ENCODE peak calls at places on chromosomes 13 and 19, in four cellular contexts. One of them, this sample, is unnamed.

GRCh38 chr13:35838356-35838755 is 292.8 kb downstream of the DCLK1 start:
- DNase-seq in GM06990: no peak
- DNase-seq in progenitor cell of endocrine pancreas: no peak
- DNase-seq in omental fat pad: no peak
- DNase-seq in this sample: no peak

GRCh38 chr13:29922281-29922821 is 71.9 kb upstream of the UBL3 start:
- DNase-seq in GM06990: no peak
- DNase-seq in progenitor cell of endocrine pancreas: no peak
- DNase-seq in omental fat pad: no peak
- DNase-seq in this sample: no peak

GRCh38 chr19:4923379-4923747 is 14.1 kb downstream of the UHRF1 start:
- DNase-seq in GM06990: no peak
- DNase-seq in progenitor cell of endocrine pancreas: no peak
- DNase-seq in omental fat pad: no peak
- DNase-seq in this sample: no peak

GRCh38 chr13:91346062-91346461 is 1.4 kb upstream of the MIR17HG start:
- DNase-seq in GM06990: no peak
- DNase-seq in progenitor cell of endocrine pancreas: no peak
- DNase-seq in omental fat pad: no peak
- DNase-seq in this sample: no peak

GRCh38 chr19:6723108-6723618 is 2.7 kb upstream of the C3 start:
- DNase-seq in GM06990: no peak
- DNase-seq in progenitor cell of endocrine pancreas: no peak
- DNase-seq in omental fat pad: peak
- DNase-seq in this sample: no peak

GRCh38 chr13:72304121-72304745 is 423.2 kb downstream of the MZT1 start:
- DNase-seq in GM06990: no peak
- DNase-seq in progenitor cell of endocrine pancreas: no peak
- DNase-seq in omental fat pad: no peak
- DNase-seq in this sample: no peak

GRCh38 chr19:50328257-50329145 is 676 bp downstream of the KCNC3 start:
- DNase-seq in GM06990: peak
- DNase-seq in progenitor cell of endocrine pancreas: no peak
- DNase-seq in omental fat pad: no peak
- DNase-seq in this sample: no peak

GRCh38 chr13:26024558-26024957 is 27.3 kb downstream of the SHISA2 start:
- DNase-seq in GM06990: no peak
- DNase-seq in progenitor cell of endocrine pancreas: no peak
- DNase-seq in omental fat pad: no peak
- DNase-seq in this sample: no peak

GRCh38 chr13:113083402-113084061 is 22.1 kb upstream of the F7 start:
- DNase-seq in GM06990: no peak
- DNase-seq in progenitor cell of endocrine pancreas: no peak
- DNase-seq in omental fat pad: no peak
- DNase-seq in this sample: no peak

GRCh38 chr19:45753548-45753947 is 15.5 kb downstream of the SIX5 start:
- DNase-seq in GM06990: no peak
- DNase-seq in progenitor cell of endocrine pancreas: no peak
- DNase-seq in omental fat pad: no peak
- DNase-seq in this sample: no peak

GRCh38 chr19:48444129-48444932 is 1.5 kb upstream of the GRWD1 start:
- DNase-seq in GM06990: no peak
- DNase-seq in progenitor cell of endocrine pancreas: no peak
- DNase-seq in omental fat pad: no peak
- DNase-seq in this sample: no peak

GRCh38 chr19:4456566-4456842 is 1.1 kb downstream of the UBXN6 start:
- DNase-seq in GM06990: no peak
- DNase-seq in progenitor cell of endocrine pancreas: no peak
- DNase-seq in omental fat pad: no peak
- DNase-seq in this sample: no peak

GRCh38 chr19:34226036-34226435 is 28.3 kb upstream of the GARRE1 start:
- DNase-seq in GM06990: no peak
- DNase-seq in progenitor cell of endocrine pancreas: no peak
- DNase-seq in omental fat pad: no peak
- DNase-seq in this sample: no peak
- TF ChIP-seq CTCF in GM06990: no peak
- TF ChIP-seq CTCF in progenitor cell of endocrine pancreas: no peak
- TF ChIP-seq CTCF in omental fat pad: no peak
- TF ChIP-seq CTCF in this sample: no peak

GRCh38 chr13:27556109-27556508 is 64.2 kb downstream of the LNX2 start:
- DNase-seq in GM06990: no peak
- DNase-seq in progenitor cell of endocrine pancreas: no peak
- DNase-seq in omental fat pad: no peak
- DNase-seq in this sample: no peak
- TF ChIP-seq CTCF in GM06990: no peak
- TF ChIP-seq CTCF in progenitor cell of endocrine pancreas: no peak
- TF ChIP-seq CTCF in omental fat pad: no peak
- TF ChIP-seq CTCF in this sample: no peak

GRCh38 chr13:66543780-66544179 is 686.4 kb downstream of the PCDH9 start:
- DNase-seq in GM06990: no peak
- DNase-seq in progenitor cell of endocrine pancreas: no peak
- DNase-seq in omental fat pad: no peak
- DNase-seq in this sample: no peak
- TF ChIP-seq CTCF in GM06990: no peak
- TF ChIP-seq CTCF in progenitor cell of endocrine pancreas: peak
- TF ChIP-seq CTCF in omental fat pad: no peak
- TF ChIP-seq CTCF in this sample: no peak

GRCh38 chr13:79775830-79776229 is 294.9 kb downstream of the NDFIP2 start:
- DNase-seq in GM06990: no peak
- DNase-seq in progenitor cell of endocrine pancreas: no peak
- DNase-seq in omental fat pad: no peak
- DNase-seq in this sample: no peak
- TF ChIP-seq CTCF in GM06990: peak
- TF ChIP-seq CTCF in progenitor cell of endocrine pancreas: peak
- TF ChIP-seq CTCF in omental fat pad: no peak
- TF ChIP-seq CTCF in this sample: no peak

DNA sequence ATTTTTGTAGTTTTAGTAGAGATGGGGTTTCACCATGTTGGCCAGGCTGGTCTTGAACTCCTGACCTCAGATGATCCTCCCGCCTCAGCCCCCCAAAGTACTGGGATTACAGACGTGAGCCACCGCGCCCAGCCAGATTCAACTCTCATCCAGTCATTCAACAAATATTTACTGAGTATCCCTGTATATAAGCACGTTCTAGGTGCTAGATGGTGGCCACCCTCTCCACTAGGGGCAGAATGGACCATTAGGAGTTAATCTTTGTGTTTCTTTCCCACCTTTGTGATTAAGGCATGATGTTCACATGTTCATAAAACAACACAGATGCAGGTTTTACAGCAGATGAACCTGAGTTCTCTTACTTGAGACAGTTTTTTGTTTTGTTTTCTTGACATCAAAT is 7.3 kb downstream of the SHKBP1 start:
- DNase-seq in GM06990: no peak
- DNase-seq in progenitor cell of endocrine pancreas: no peak
- DNase-seq in omental fat pad: no peak
- DNase-seq in this sample: no peak
- TF ChIP-seq CTCF in GM06990: peak
- TF ChIP-seq CTCF in progenitor cell of endocrine pancreas: peak
- TF ChIP-seq CTCF in omental fat pad: no peak
- TF ChIP-seq CTCF in this sample: no peak